ENCODE peak calls at places on chromosomes 6 and 20, in seven cellular contexts. One of them, this sample, is unnamed.

GRCh38 chr6:116059713-116060571 is 749 bp downstream of the FRK start:
- DNase-seq in HuH-7: no peak
- DNase-seq in AG04449: no peak
- DNase-seq in posterior vena cava: peak
- DNase-seq in stimulated activated CD4-positive, alpha-beta T cell treated with anti-CD3 and anti-CD28 coated beads, Interleukin-4, amount 100 ng/mL, for 4 hours: no peak
- DNase-seq in right cardiac atrium: no peak
- DNase-seq in cardiac fibroblast: peak
- DNase-seq in this sample: peak

GRCh38 chr6:2285510-2285909 is 40.1 kb upstream of the GMDS start:
- DNase-seq in cardiac fibroblast: no peak
- DNase-seq in stimulated activated CD4-positive, alpha-beta T cell treated with anti-CD3 and anti-CD28 coated beads, Interleukin-4, amount 100 ng/mL, for 4 hours: no peak
- DNase-seq in right cardiac atrium: no peak
- DNase-seq in HuH-7: no peak
- DNase-seq in AG04449: no peak
- DNase-seq in posterior vena cava: no peak
- DNase-seq in this sample: no peak

GRCh38 chr20:35305682-35306556 is 13.7 kb upstream of the FAM83C start:
- DNase-seq in cardiac fibroblast: peak
- DNase-seq in right cardiac atrium: peak
- DNase-seq in stimulated activated CD4-positive, alpha-beta T cell treated with anti-CD3 and anti-CD28 coated beads, Interleukin-4, amount 100 ng/mL, for 4 hours: peak
- DNase-seq in AG04449: peak
- DNase-seq in posterior vena cava: peak
- DNase-seq in HuH-7: no peak
- DNase-seq in this sample: peak

GRCh38 chr6:134510121-134510520 is 192.2 kb upstream of the SGK1 start:
- DNase-seq in HuH-7: no peak
- DNase-seq in AG04449: no peak
- DNase-seq in right cardiac atrium: no peak
- DNase-seq in cardiac fibroblast: peak
- DNase-seq in stimulated activated CD4-positive, alpha-beta T cell treated with anti-CD3 and anti-CD28 coated beads, Interleukin-4, amount 100 ng/mL, for 4 hours: no peak
- DNase-seq in posterior vena cava: no peak
- DNase-seq in this sample: no peak

GRCh38 chr6:73983367-73983766 is 287.4 kb downstream of the CD109 start:
- DNase-seq in cardiac fibroblast: peak
- DNase-seq in right cardiac atrium: no peak
- DNase-seq in posterior vena cava: no peak
- DNase-seq in stimulated activated CD4-positive, alpha-beta T cell treated with anti-CD3 and anti-CD28 coated beads, Interleukin-4, amount 100 ng/mL, for 4 hours: no peak
- DNase-seq in AG04449: peak
- DNase-seq in HuH-7: no peak
- DNase-seq in this sample: peak

GRCh38 chr6:2158596-2159271 is 86.7 kb downstream of the GMDS start:
- DNase-seq in right cardiac atrium: no peak
- DNase-seq in cardiac fibroblast: peak
- DNase-seq in HuH-7: peak
- DNase-seq in AG04449: no peak
- DNase-seq in stimulated activated CD4-positive, alpha-beta T cell treated with anti-CD3 and anti-CD28 coated beads, Interleukin-4, amount 100 ng/mL, for 4 hours: no peak
- DNase-seq in posterior vena cava: no peak
- DNase-seq in this sample: peak

GRCh38 chr6:17038316-17038715 is 63.5 kb upstream of the STMND1 start:
- DNase-seq in posterior vena cava: no peak
- DNase-seq in right cardiac atrium: no peak
- DNase-seq in stimulated activated CD4-positive, alpha-beta T cell treated with anti-CD3 and anti-CD28 coated beads, Interleukin-4, amount 100 ng/mL, for 4 hours: no peak
- DNase-seq in HuH-7: no peak
- DNase-seq in cardiac fibroblast: peak
- DNase-seq in AG04449: no peak
- DNase-seq in this sample: no peak

GRCh38 chr20:24421071-24421470 is 48.4 kb upstream of the SYNDIG1 start:
- DNase-seq in right cardiac atrium: no peak
- DNase-seq in posterior vena cava: no peak
- DNase-seq in AG04449: no peak
- DNase-seq in HuH-7: no peak
- DNase-seq in cardiac fibroblast: no peak
- DNase-seq in stimulated activated CD4-positive, alpha-beta T cell treated with anti-CD3 and anti-CD28 coated beads, Interleukin-4, amount 100 ng/mL, for 4 hours: no peak
- DNase-seq in this sample: no peak

GRCh38 chr20:48238326-48238725 is 453.0 kb upstream of the SULF2 start:
- DNase-seq in right cardiac atrium: no peak
- DNase-seq in cardiac fibroblast: peak
- DNase-seq in stimulated activated CD4-positive, alpha-beta T cell treated with anti-CD3 and anti-CD28 coated beads, Interleukin-4, amount 100 ng/mL, for 4 hours: no peak
- DNase-seq in HuH-7: no peak
- DNase-seq in posterior vena cava: peak
- DNase-seq in AG04449: no peak
- DNase-seq in this sample: no peak

GRCh38 chr20:7930386-7930785 is 9.9 kb downstream of the HAO1 start:
- DNase-seq in stimulated activated CD4-positive, alpha-beta T cell treated with anti-CD3 and anti-CD28 coated beads, Interleukin-4, amount 100 ng/mL, for 4 hours: no peak
- DNase-seq in cardiac fibroblast: no peak
- DNase-seq in HuH-7: no peak
- DNase-seq in AG04449: no peak
- DNase-seq in posterior vena cava: no peak
- DNase-seq in right cardiac atrium: no peak
- DNase-seq in this sample: no peak

GRCh38 chr6:75345413-75345812 is 60.8 kb upstream of the TMEM30A start:
- DNase-seq in HuH-7: no peak
- DNase-seq in posterior vena cava: no peak
- DNase-seq in right cardiac atrium: no peak
- DNase-seq in AG04449: no peak
- DNase-seq in stimulated activated CD4-positive, alpha-beta T cell treated with anti-CD3 and anti-CD28 coated beads, Interleukin-4, amount 100 ng/mL, for 4 hours: no peak
- DNase-seq in cardiac fibroblast: no peak
- DNase-seq in this sample: no peak

GRCh38 chr6:106125925-106126435 is 39.8 kb downstream of the PRDM1 start:
- DNase-seq in right cardiac atrium: no peak
- DNase-seq in AG04449: no peak
- DNase-seq in cardiac fibroblast: no peak
- DNase-seq in posterior vena cava: no peak
- DNase-seq in stimulated activated CD4-positive, alpha-beta T cell treated with anti-CD3 and anti-CD28 coated beads, Interleukin-4, amount 100 ng/mL, for 4 hours: peak
- DNase-seq in HuH-7: no peak
- DNase-seq in this sample: no peak

GRCh38 chr6:129494099-129494498 is 215.9 kb downstream of the ARHGAP18 start:
- DNase-seq in stimulated activated CD4-positive, alpha-beta T cell treated with anti-CD3 and anti-CD28 coated beads, Interleukin-4, amount 100 ng/mL, for 4 hours: no peak
- DNase-seq in right cardiac atrium: no peak
- DNase-seq in HuH-7: no peak
- DNase-seq in cardiac fibroblast: peak
- DNase-seq in posterior vena cava: no peak
- DNase-seq in AG04449: no peak
- DNase-seq in this sample: no peak

GRCh38 chr20:63033635-63034510 is 27.1 kb upstream of the BHLHE23 start:
- DNase-seq in HuH-7: no peak
- DNase-seq in posterior vena cava: peak
- DNase-seq in cardiac fibroblast: no peak
- DNase-seq in AG04449: no peak
- DNase-seq in stimulated activated CD4-positive, alpha-beta T cell treated with anti-CD3 and anti-CD28 coated beads, Interleukin-4, amount 100 ng/mL, for 4 hours: no peak
- DNase-seq in right cardiac atrium: no peak
- DNase-seq in this sample: no peak

GRCh38 chr20:56769971-56770570 is 141.0 kb downstream of the TFAP2C start:
- DNase-seq in posterior vena cava: no peak
- DNase-seq in HuH-7: no peak
- DNase-seq in AG04449: no peak
- DNase-seq in cardiac fibroblast: no peak
- DNase-seq in right cardiac atrium: no peak
- DNase-seq in stimulated activated CD4-positive, alpha-beta T cell treated with anti-CD3 and anti-CD28 coated beads, Interleukin-4, amount 100 ng/mL, for 4 hours: no peak
- DNase-seq in this sample: no peak

GRCh38 chr6:96990462-96990861 is 65.9 kb downstream of the KLHL32 start:
- DNase-seq in right cardiac atrium: no peak
- DNase-seq in posterior vena cava: no peak
- DNase-seq in AG04449: no peak
- DNase-seq in cardiac fibroblast: no peak
- DNase-seq in stimulated activated CD4-positive, alpha-beta T cell treated with anti-CD3 and anti-CD28 coated beads, Interleukin-4, amount 100 ng/mL, for 4 hours: no peak
- DNase-seq in HuH-7: no peak
- DNase-seq in this sample: no peak

GRCh38 chr6:10418862-10419748 is 4.2 kb upstream of the TFAP2A start:
- DNase-seq in stimulated activated CD4-positive, alpha-beta T cell treated with anti-CD3 and anti-CD28 coated beads, Interleukin-4, amount 100 ng/mL, for 4 hours: no peak
- DNase-seq in cardiac fibroblast: no peak
- DNase-seq in right cardiac atrium: no peak
- DNase-seq in HuH-7: no peak
- DNase-seq in posterior vena cava: no peak
- DNase-seq in AG04449: no peak
- DNase-seq in this sample: no peak

GRCh38 chr20:8183526-8183925 is 51.5 kb downstream of the PLCB1 start:
- DNase-seq in right cardiac atrium: no peak
- DNase-seq in AG04449: no peak
- DNase-seq in stimulated activated CD4-positive, alpha-beta T cell treated with anti-CD3 and anti-CD28 coated beads, Interleukin-4, amount 100 ng/mL, for 4 hours: no peak
- DNase-seq in posterior vena cava: no peak
- DNase-seq in cardiac fibroblast: peak
- DNase-seq in HuH-7: no peak
- DNase-seq in this sample: no peak

GRCh38 chr6:134247271-134247833 is 70.6 kb downstream of the SGK1 start:
- DNase-seq in HuH-7: no peak
- DNase-seq in posterior vena cava: no peak
- DNase-seq in stimulated activated CD4-positive, alpha-beta T cell treated with anti-CD3 and anti-CD28 coated beads, Interleukin-4, amount 100 ng/mL, for 4 hours: peak
- DNase-seq in cardiac fibroblast: no peak
- DNase-seq in AG04449: no peak
- DNase-seq in right cardiac atrium: no peak
- DNase-seq in this sample: peak

GRCh38 chr20:35014537-35014936 is 58.9 kb downstream of the MYH7B start:
- DNase-seq in cardiac fibroblast: no peak
- DNase-seq in AG04449: no peak
- DNase-seq in posterior vena cava: no peak
- DNase-seq in stimulated activated CD4-positive, alpha-beta T cell treated with anti-CD3 and anti-CD28 coated beads, Interleukin-4, amount 100 ng/mL, for 4 hours: no peak
- DNase-seq in right cardiac atrium: no peak
- DNase-seq in HuH-7: no peak
- DNase-seq in this sample: no peak

GRCh38 chr6:150607044-150607650 is 7.5 kb downstream of the PLEKHG1 start:
- DNase-seq in cardiac fibroblast: no peak
- DNase-seq in HuH-7: no peak
- DNase-seq in stimulated activated CD4-positive, alpha-beta T cell treated with anti-CD3 and anti-CD28 coated beads, Interleukin-4, amount 100 ng/mL, for 4 hours: no peak
- DNase-seq in AG04449: no peak
- DNase-seq in posterior vena cava: no peak
- DNase-seq in right cardiac atrium: no peak
- DNase-seq in this sample: no peak

GRCh38 chr6:116847234-116847633 is 18.4 kb upstream of the GPRC6A start:
- DNase-seq in cardiac fibroblast: peak
- DNase-seq in posterior vena cava: no peak
- DNase-seq in HuH-7: peak
- DNase-seq in stimulated activated CD4-positive, alpha-beta T cell treated with anti-CD3 and anti-CD28 coated beads, Interleukin-4, amount 100 ng/mL, for 4 hours: no peak
- DNase-seq in AG04449: no peak
- DNase-seq in right cardiac atrium: no peak
- DNase-seq in this sample: peak